ENCODE peak calls at places on chromosome 9, in seven cellular contexts. One of them, this sample, is unnamed.

GRCh38 chr9:114318416-114318815 is 4.5 kb upstream of the ORM1 start:
- DNase-seq in NCI-H1092: no peak
- DNase-seq in nephron progenitor cell: no peak
- DNase-seq in AG08395: no peak
- DNase-seq in body of pancreas: peak
- DNase-seq in T-helper 9 cell: no peak
- DNase-seq in NCI-H345: no peak
- DNase-seq in this sample: no peak

GRCh38 chr9:16133556-16134227 is 580.8 kb downstream of the CCDC171 start:
- DNase-seq in NCI-H1092: peak
- DNase-seq in nephron progenitor cell: peak
- DNase-seq in AG08395: peak
- DNase-seq in body of pancreas: peak
- DNase-seq in T-helper 9 cell: no peak
- DNase-seq in NCI-H345: peak
- DNase-seq in this sample: peak

GRCh38 chr9:87405677-87406544 is 91.8 kb upstream of the DAPK1 start:
- DNase-seq in NCI-H1092: no peak
- DNase-seq in nephron progenitor cell: no peak
- DNase-seq in AG08395: no peak
- DNase-seq in body of pancreas: peak
- DNase-seq in T-helper 9 cell: no peak
- DNase-seq in NCI-H345: peak
- DNase-seq in this sample: no peak

GRCh38 chr9:137547687-137548543 is 2.3 kb downstream of the PNPLA7 start:
- DNase-seq in NCI-H1092: no peak
- DNase-seq in nephron progenitor cell: no peak
- DNase-seq in AG08395: no peak
- DNase-seq in body of pancreas: no peak
- DNase-seq in T-helper 9 cell: no peak
- DNase-seq in NCI-H345: no peak
- DNase-seq in this sample: no peak

GRCh38 chr9:76516871-76517270 is 57.9 kb downstream of the GCNT1 start:
- DNase-seq in NCI-H1092: no peak
- DNase-seq in nephron progenitor cell: no peak
- DNase-seq in AG08395: no peak
- DNase-seq in body of pancreas: no peak
- DNase-seq in T-helper 9 cell: no peak
- DNase-seq in NCI-H345: no peak
- DNase-seq in this sample: no peak

GRCh38 chr9:77977210-77977611 is 54.4 kb downstream of the GNAQ start:
- DNase-seq in NCI-H1092: no peak
- DNase-seq in nephron progenitor cell: peak
- DNase-seq in AG08395: peak
- DNase-seq in body of pancreas: peak
- DNase-seq in T-helper 9 cell: peak
- DNase-seq in NCI-H345: peak
- DNase-seq in this sample: no peak

GRCh38 chr9:69120380-69121154 is 53.5 kb upstream of the TJP2 start:
- DNase-seq in NCI-H1092: peak
- DNase-seq in nephron progenitor cell: peak
- DNase-seq in AG08395: no peak
- DNase-seq in body of pancreas: peak
- DNase-seq in T-helper 9 cell: no peak
- DNase-seq in NCI-H345: peak
- DNase-seq in this sample: no peak

GRCh38 chr9:15018238-15018637 is 108.0 kb upstream of the FREM1 start:
- DNase-seq in NCI-H1092: no peak
- DNase-seq in nephron progenitor cell: no peak
- DNase-seq in AG08395: no peak
- DNase-seq in body of pancreas: no peak
- DNase-seq in T-helper 9 cell: no peak
- DNase-seq in NCI-H345: no peak
- DNase-seq in this sample: no peak

GRCh38 chr9:82423700-82424099 is 435.1 kb downstream of the SPATA31D1 start:
- DNase-seq in NCI-H1092: no peak
- DNase-seq in nephron progenitor cell: no peak
- DNase-seq in AG08395: no peak
- DNase-seq in body of pancreas: no peak
- DNase-seq in T-helper 9 cell: no peak
- DNase-seq in NCI-H345: no peak
- DNase-seq in this sample: no peak

GRCh38 chr9:128202648-128203023 is 543 bp upstream of the DNM1 start:
- DNase-seq in NCI-H1092: no peak
- DNase-seq in nephron progenitor cell: no peak
- DNase-seq in AG08395: no peak
- DNase-seq in body of pancreas: no peak
- DNase-seq in T-helper 9 cell: no peak
- DNase-seq in NCI-H345: no peak
- DNase-seq in this sample: no peak

GRCh38 chr9:99181206-99181605 is 40.5 kb downstream of the ALG2 start:
- DNase-seq in NCI-H1092: no peak
- DNase-seq in nephron progenitor cell: no peak
- DNase-seq in AG08395: no peak
- DNase-seq in body of pancreas: no peak
- DNase-seq in T-helper 9 cell: no peak
- DNase-seq in NCI-H345: no peak
- DNase-seq in this sample: no peak

GRCh38 chr9:33117306-33117705 is 40.8 kb upstream of the SMU1 start:
- DNase-seq in NCI-H1092: no peak
- DNase-seq in nephron progenitor cell: no peak
- DNase-seq in AG08395: peak
- DNase-seq in body of pancreas: no peak
- DNase-seq in T-helper 9 cell: no peak
- DNase-seq in NCI-H345: no peak
- DNase-seq in this sample: no peak

GRCh38 chr9:40913928-40914673 is 214.4 kb downstream of the FOXD4L6 start:
- DNase-seq in NCI-H1092: no peak
- DNase-seq in nephron progenitor cell: no peak
- DNase-seq in AG08395: no peak
- DNase-seq in body of pancreas: no peak
- DNase-seq in T-helper 9 cell: no peak
- DNase-seq in NCI-H345: no peak
- DNase-seq in this sample: no peak

GRCh38 chr9:89597711-89598707 is 6.8 kb upstream of the GADD45G start:
- DNase-seq in NCI-H1092: peak
- DNase-seq in nephron progenitor cell: peak
- DNase-seq in AG08395: peak
- DNase-seq in body of pancreas: peak
- DNase-seq in T-helper 9 cell: peak
- DNase-seq in NCI-H345: peak
- DNase-seq in this sample: no peak

GRCh38 chr9:136653323-136654064 is 9.2 kb upstream of the EGFL7 start:
- DNase-seq in NCI-H1092: no peak
- DNase-seq in nephron progenitor cell: no peak
- DNase-seq in AG08395: no peak
- DNase-seq in body of pancreas: no peak
- DNase-seq in T-helper 9 cell: no peak
- DNase-seq in NCI-H345: no peak
- DNase-seq in this sample: no peak

GRCh38 chr9:33762343-33762742 is 33.0 kb upstream of the PRSS3 start:
- DNase-seq in NCI-H1092: no peak
- DNase-seq in nephron progenitor cell: no peak
- DNase-seq in AG08395: no peak
- DNase-seq in body of pancreas: no peak
- DNase-seq in T-helper 9 cell: no peak
- DNase-seq in NCI-H345: no peak
- DNase-seq in this sample: no peak

GRCh38 chr9:130952065-130952762 is 13.2 kb upstream of the FIBCD1 start:
- DNase-seq in NCI-H1092: no peak
- DNase-seq in nephron progenitor cell: no peak
- DNase-seq in AG08395: no peak
- DNase-seq in body of pancreas: no peak
- DNase-seq in T-helper 9 cell: no peak
- DNase-seq in NCI-H345: no peak
- DNase-seq in this sample: no peak

GRCh38 chr9:35295369-35296036 is 133.7 kb downstream of the UNC13B start:
- DNase-seq in NCI-H1092: no peak
- DNase-seq in nephron progenitor cell: no peak
- DNase-seq in AG08395: no peak
- DNase-seq in body of pancreas: peak
- DNase-seq in T-helper 9 cell: no peak
- DNase-seq in NCI-H345: no peak
- DNase-seq in this sample: no peak

GRCh38 chr9:128927731-128928411 is 7.1 kb downstream of the PHYHD1 start:
- DNase-seq in NCI-H1092: peak
- DNase-seq in nephron progenitor cell: peak
- DNase-seq in AG08395: peak
- DNase-seq in body of pancreas: peak
- DNase-seq in T-helper 9 cell: peak
- DNase-seq in NCI-H345: peak
- DNase-seq in this sample: no peak

GRCh38 chr9:4640027-4640426 is 22.1 kb upstream of the PLPP6 start:
- DNase-seq in NCI-H1092: peak
- DNase-seq in nephron progenitor cell: peak
- DNase-seq in AG08395: peak
- DNase-seq in body of pancreas: no peak
- DNase-seq in T-helper 9 cell: peak
- DNase-seq in NCI-H345: peak
- DNase-seq in this sample: peak

GRCh38 chr9:125142560-125143376 is 560 bp downstream of the SCAI start:
- DNase-seq in NCI-H1092: no peak
- DNase-seq in nephron progenitor cell: no peak
- DNase-seq in AG08395: no peak
- DNase-seq in body of pancreas: peak
- DNase-seq in T-helper 9 cell: no peak
- DNase-seq in NCI-H345: peak
- DNase-seq in this sample: no peak

GRCh38 chr9:116270559-116270958 is 117.0 kb downstream of the PAPPA start:
- DNase-seq in NCI-H1092: no peak
- DNase-seq in nephron progenitor cell: no peak
- DNase-seq in AG08395: no peak
- DNase-seq in body of pancreas: no peak
- DNase-seq in T-helper 9 cell: no peak
- DNase-seq in NCI-H345: no peak
- DNase-seq in this sample: no peak

GRCh38 chr9:98263482-98264357 is 8.3 kb upstream of the TBC1D2 start:
- DNase-seq in NCI-H1092: peak
- DNase-seq in nephron progenitor cell: peak
- DNase-seq in AG08395: peak
- DNase-seq in body of pancreas: peak
- DNase-seq in T-helper 9 cell: peak
- DNase-seq in NCI-H345: peak
- DNase-seq in this sample: peak

This sample was measured in NCI-H2081 treated with DMSO at 0.1 percent for 48 hours.